ENCODE peak calls at places on chromosomes 7 and 10, in seven cellular contexts. Y is cardiac muscle cell, C is GM12864, F is Peyer's patch, I is chondrocyte, X is dorsolateral prefrontal cortex, A is lower lobe of right lung. H is an unnamed sample.

GRCh38 chr7:2309889-2310331 is 4.3 kb downstream of the SNX8 start:
- DNase-seq in Y (peak), C (no peak), F (no peak), I (no peak), X (no peak), A (no peak), H (no peak)

GRCh38 chr7:9242604-9243003 is 809.2 kb downstream of the NXPH1 start:
- DNase-seq in Y (no peak), C (no peak), F (no peak), I (no peak), X (no peak), A (no peak), H (no peak)

GRCh38 chr10:36559990-36560389 is 565.4 kb upstream of the ANKRD30A start:
- DNase-seq in Y (no peak), C (no peak), F (no peak), I (no peak), X (no peak), A (no peak), H (no peak)

GRCh38 chr10:115942106-115942505 is 330.9 kb downstream of the GFRA1 start:
- DNase-seq in Y (no peak), C (no peak), F (no peak), I (no peak), X (no peak), A (no peak), H (no peak)

GRCh38 chr7:16926283-16926682 is 44.5 kb upstream of the AGR3 start:
- DNase-seq in Y (peak), C (no peak), F (no peak), I (no peak), X (no peak), A (no peak), H (no peak)

GRCh38 chr7:128247640-128248194 is 6.6 kb downstream of the LEP start:
- DNase-seq in Y (no peak), C (no peak), F (no peak), I (peak), X (no peak), A (no peak), H (no peak)

GRCh38 chr10:71613303-71613777 is 106.2 kb downstream of the C10orf105 start:
- DNase-seq in Y (no peak), C (no peak), F (peak), I (no peak), X (no peak), A (no peak), H (no peak)

GRCh38 chr10:96585726-96586418 is 940 bp downstream of the TM9SF3 start:
- DNase-seq in Y (no peak), C (no peak), F (no peak), I (no peak), X (no peak), A (no peak), H (no peak)

GRCh38 chr10:120574986-120575385 is 118.0 kb downstream of the PLPP4 start:
- DNase-seq in Y (no peak), C (no peak), F (no peak), I (no peak), X (no peak), A (no peak), H (no peak)

GRCh38 chr7:119482209-119482608 is 790.8 kb upstream of the KCND2 start:
- DNase-seq in Y (peak), C (peak), F (no peak), I (no peak), X (no peak), A (no peak), H (peak)

GRCh38 chr7:33185786-33186185 is 56.4 kb downstream of the BBS9 start:
- DNase-seq in Y (peak), C (no peak), F (no peak), I (no peak), X (no peak), A (no peak), H (peak)

GRCh38 chr7:33186187-33186586 is 56.8 kb downstream of the BBS9 start:
- DNase-seq in Y (peak), C (no peak), F (no peak), I (no peak), X (no peak), A (no peak), H (no peak)

DNA sequence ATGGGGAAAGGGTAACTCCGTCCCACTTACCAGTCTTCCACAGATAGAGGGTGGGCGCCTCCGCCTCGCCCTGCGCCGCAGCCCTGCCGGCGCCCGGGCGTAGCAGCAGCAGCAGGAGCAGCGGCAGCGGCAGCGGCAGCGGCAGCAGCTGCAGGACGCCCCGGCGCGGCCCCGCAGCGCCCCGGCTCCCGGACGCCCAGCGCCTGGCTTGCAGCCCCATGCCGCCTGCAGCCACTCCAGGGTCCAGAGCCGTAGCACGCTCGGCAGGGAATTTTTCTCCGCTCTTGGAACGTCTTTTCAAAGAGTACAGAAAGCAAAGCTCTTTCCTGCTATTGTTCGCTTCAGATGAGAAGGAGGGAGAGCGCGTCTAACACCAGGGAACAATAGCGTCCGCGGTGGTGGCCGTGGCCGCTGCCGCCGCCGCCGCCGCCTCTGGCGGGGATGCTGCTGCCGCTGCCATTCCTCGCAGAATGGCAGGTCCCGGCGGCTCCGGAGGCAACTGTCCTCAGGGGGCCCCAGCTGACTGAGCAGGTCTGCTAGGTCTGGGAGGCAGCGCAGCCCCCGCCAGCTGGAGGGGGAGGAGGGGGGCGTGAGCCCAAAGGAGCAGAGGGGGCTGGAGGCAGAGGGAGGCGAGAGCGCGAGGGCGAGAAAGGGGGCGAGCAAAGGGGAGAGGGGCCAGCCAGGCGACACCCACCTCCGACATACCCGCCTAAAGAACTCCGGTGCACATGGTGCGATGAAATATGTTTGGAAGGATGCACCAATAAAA is at the start of gene THSD7A:
- DNase-seq in Y (peak), C (no peak), F (peak), I (peak), X (no peak), A (peak), H (peak)
- TF ChIP-seq CTCF in Y (no peak), C (no peak), F (no peak), I (peak), X (no peak), A (no peak), H (no peak)

DNA sequence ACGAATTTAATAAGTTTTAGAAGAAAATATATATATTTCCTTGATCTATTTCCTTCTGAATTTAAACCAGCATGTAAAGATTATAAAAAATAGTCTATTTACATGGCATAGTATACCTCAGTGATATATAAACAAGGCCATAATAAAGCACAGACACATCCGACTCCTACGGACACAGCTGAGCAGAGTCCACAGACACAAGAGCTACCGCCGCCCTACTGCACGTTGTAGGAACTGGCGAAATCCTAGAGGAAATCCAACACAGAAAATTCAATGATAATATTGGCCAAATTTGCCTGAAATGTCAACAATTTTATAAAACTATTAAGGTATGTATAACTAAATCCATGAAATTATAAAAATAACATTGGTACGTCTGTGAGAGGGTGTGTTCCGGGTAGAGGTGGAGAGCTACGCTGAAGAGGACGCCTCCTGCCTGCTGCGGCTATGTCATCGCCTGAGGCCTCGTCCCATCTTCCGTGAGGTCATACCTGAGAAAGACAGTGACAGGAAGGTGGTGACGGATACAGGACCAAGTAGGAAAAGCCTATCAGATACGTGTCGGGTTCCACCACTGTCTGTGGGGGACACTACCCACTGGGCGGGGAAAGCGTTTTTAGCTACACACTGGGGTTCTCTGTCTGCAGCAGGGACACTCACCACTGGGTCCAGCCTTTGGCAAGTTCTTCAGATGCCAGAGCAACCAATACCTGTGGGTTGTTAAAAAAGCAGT is 29.3 kb upstream of the NCAPG2 start:
- DNase-seq in Y (no peak), C (no peak), F (no peak), I (no peak), X (no peak), A (no peak), H (no peak)
- TF ChIP-seq CTCF in Y (no peak), C (no peak), F (no peak), I (peak), X (no peak), A (no peak), H (no peak)

DNA sequence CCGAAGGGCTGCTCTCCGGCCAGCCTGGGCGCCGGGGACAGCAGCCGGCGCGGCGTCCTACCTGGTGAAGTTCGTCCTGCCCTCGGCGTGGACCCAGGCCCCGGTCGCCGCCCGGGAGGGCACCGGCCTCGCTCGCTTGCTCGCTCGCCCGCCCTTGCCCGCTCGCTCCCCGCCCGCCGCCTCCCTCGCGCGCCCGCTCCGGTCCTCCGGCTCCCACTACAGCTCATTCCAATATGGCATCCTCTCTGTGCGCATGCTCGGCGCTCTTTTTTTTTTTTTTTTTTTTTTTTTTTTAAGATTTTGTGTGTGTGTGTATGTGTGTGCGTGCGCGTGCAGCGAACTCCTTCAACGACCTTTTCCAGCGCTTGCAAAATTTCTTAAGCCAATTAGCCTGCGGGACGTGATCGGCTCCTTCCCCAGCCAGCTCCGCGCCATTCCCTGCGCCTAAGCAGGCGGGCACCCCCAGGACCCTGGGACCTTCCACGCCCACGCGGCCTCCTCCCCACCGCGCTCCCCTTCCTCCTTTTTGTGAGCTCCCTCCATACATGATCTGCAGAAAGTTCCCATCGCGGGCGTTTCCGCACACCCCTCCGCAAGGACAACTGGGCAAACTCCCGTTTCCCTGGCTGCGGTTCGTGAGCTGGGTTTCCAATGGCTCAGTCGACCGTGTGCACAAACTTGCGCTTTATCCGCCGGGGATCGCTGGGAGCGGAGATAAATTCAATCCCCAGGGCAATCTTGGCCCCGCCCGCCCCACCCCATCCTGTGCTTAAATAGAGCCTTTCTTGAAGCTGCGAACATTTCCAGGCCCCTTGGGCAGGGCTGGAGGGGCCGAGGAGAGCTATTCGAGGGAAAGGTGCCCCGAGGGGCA is at the start of gene SFMBT2:
- DNase-seq in Y (peak), C (no peak), F (peak), I (no peak), X (peak), A (peak), H (peak)
- TF ChIP-seq CTCF in Y (peak), C (no peak), F (no peak), I (peak), X (no peak), A (peak), H (no peak)

GRCh38 chr10:70478191-70479160 is at the start of gene PALD1:
- DNase-seq in Y (peak), C (no peak), F (peak), I (no peak), X (no peak), A (peak), H (peak)
- TF ChIP-seq CTCF in Y (no peak), C (no peak), F (peak), I (peak), X (no peak), A (peak), H (no peak)

DNA sequence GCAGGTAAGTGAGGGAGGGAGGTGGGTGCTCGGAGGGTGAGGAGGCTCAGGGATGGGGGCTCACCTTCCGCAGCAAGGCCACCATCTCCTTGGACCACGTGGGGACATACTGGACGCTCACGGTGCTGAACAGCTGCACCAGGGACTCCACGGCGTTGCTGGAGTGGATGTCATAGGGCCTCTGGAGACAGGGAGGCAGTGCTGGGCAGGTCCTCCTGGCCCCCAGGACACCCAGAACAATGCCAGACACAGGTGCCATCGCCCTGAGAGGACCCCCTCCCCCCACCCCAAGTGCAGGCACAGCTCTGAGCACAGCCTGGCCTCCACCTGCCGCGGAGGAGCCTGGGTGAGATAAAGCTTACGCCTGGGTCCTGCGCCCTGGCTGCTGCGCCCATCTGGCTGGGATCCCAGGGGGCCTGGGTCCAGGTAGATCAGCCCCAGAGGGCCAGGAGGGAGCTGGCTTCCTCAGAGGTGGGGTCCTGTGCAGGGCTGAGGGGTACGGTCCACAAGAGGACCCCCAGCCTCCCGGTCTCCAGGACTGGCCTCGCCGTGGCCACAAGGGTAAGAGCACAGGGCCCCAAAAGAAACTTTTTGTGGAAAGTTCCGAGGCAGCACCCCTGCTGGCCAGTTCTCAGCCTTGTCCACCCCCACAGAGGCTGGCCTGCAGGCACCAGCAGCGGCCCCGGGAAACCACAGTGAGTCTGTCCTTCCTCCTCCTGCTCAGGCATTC is 37.8 kb downstream of the DPYSL4 start:
- DNase-seq in Y (no peak), C (no peak), F (no peak), I (no peak), X (no peak), A (no peak), H (no peak)
- TF ChIP-seq CTCF in Y (no peak), C (no peak), F (no peak), I (no peak), X (no peak), A (no peak), H (no peak)

GRCh38 chr10:94230134-94230785 is 132.5 kb downstream of the NOC3L start:
- DNase-seq in Y (no peak), C (no peak), F (no peak), I (no peak), X (no peak), A (no peak), H (no peak)
- TF ChIP-seq CTCF in Y (no peak), C (no peak), F (no peak), I (no peak), X (no peak), A (no peak), H (no peak)

GRCh38 chr10:88693392-88694020 is 12.5 kb upstream of the LIPK start:
- DNase-seq in Y (no peak), C (no peak), F (no peak), I (no peak), X (no peak), A (no peak), H (no peak)
- TF ChIP-seq CTCF in Y (peak), C (peak), F (no peak), I (peak), X (no peak), A (peak), H (no peak)

DNA sequence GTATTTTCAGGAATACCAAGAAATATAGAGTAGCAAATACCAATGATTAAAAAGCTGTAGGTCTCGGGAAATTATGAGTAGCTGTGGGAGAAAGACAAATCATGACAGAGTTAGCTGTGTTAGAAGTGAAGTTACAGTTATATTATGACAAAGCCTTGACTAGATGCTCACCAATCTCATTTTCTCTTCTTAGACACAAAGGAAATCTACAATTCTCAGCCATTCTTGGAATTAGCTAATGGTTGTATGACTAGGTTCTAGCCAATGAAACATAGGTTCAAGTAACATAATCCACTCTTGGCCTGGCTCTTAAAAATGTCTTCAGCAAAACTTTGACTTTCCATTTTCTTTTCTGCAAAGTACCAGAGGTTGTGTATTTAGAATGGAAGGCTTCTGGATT is 228.8 kb upstream of the MTPN start:
- DNase-seq in Y (no peak), C (no peak), F (no peak), I (no peak), X (no peak), A (no peak), H (no peak)
- TF ChIP-seq CTCF in Y (no peak), C (no peak), F (no peak), I (no peak), X (no peak), A (no peak), H (no peak)

H was measured in GM10248.